ENCODE peak calls at places on chromosomes 16 and 17, in eight cellular contexts. H is SIG-M5; M is mucosa of gallbladder; K is naive thymus-derived CD8-positive, alpha-beta T cell; Z is breast epithelium; J is head of caudate nucleus; E is T-cell; T is pancreas. G is an unnamed sample.

GRCh38 chr16:66741131-66741900 is 10.1 kb downstream of the DYNC1LI2 start:
- DNase-seq in H (no peak), M (peak; percentile 92), K (no peak), Z (peak; percentile 85), J (peak; percentile 92), E (no peak), T (peak; percentile 80), G (no peak)

GRCh38 chr17:1492249-1493206 is at the start of gene MYO1C:
- DNase-seq in H (no peak), M (no peak), K (no peak), Z (no peak), J (no peak), E (no peak), T (peak; percentile 65), G (no peak)

GRCh38 chr17:72622661-72623433 is 469.6 kb downstream of the SLC39A11 start:
- DNase-seq in H (no peak), M (no peak), K (no peak), Z (no peak), J (no peak), E (no peak), T (no peak), G (no peak)

GRCh38 chr16:19718624-19718965 is 524 bp downstream of the IQCK start:
- DNase-seq in H (no peak), M (no peak), K (no peak), Z (no peak), J (peak; percentile 61), E (no peak), T (no peak), G (no peak)

GRCh38 chr17:4187076-4187475 is 44.1 kb downstream of the CYB5D2 start:
- DNase-seq in H (no peak), M (no peak), K (no peak), Z (no peak), J (no peak), E (no peak), T (no peak), G (no peak)

GRCh38 chr16:90048737-90049330 is 28.3 kb downstream of the PRDM7 start:
- DNase-seq in H (no peak), M (no peak), K (no peak), Z (no peak), J (no peak), E (no peak), T (no peak), G (no peak)

GRCh38 chr16:83351846-83352245 is 455.9 kb upstream of the HSBP1 start:
- DNase-seq in H (no peak), M (no peak), K (no peak), Z (no peak), J (no peak), E (no peak), T (no peak), G (no peak)

GRCh38 chr17:68542698-68543463 is 30.7 kb downstream of the PRKAR1A start:
- DNase-seq in H (no peak), M (no peak), K (no peak), Z (no peak), J (no peak), E (no peak), T (no peak), G (no peak)

GRCh38 chr17:42311240-42312034 is 23.1 kb downstream of the STAT5A start:
- DNase-seq in H (no peak), M (peak; percentile 87), K (no peak), Z (no peak), J (peak; percentile 58), E (no peak), T (no peak), G (no peak)

GRCh38 chr16:9092282-9092962 is 978 bp downstream of the HAPSTR1 start:
- DNase-seq in H (no peak), M (peak; percentile 23), K (peak; percentile 46), Z (no peak), J (peak; percentile 53), E (peak; percentile 63), T (peak; percentile 81), G (peak; percentile 50)

G was measured in activated T-helper 2 cell treated with anti-CD3 and anti-CD28 coated beads, Interferon-gamma antibody, Interleukin-2, Interleukin-4, amounts not matched to agents 10 μg/mL and 5 μg/mL and 100 μg/mL, durations not matched to agents 14 hours and 24 hours and 36 hours.